ENCODE peak calls at places on chromosome 19, in six cellular contexts. W is keratinocyte; J is lung; U is GM12865; R is CD8-positive, alpha-beta T cell; Y is Peyer's patch. D is an unnamed sample.

GRCh38 chr19:24040621-24041020 is 46.4 kb upstream of the ZNF254 start:
- DNase-seq in W (no peak), J (no peak), U (no peak), R (no peak), Y (no peak), D (no peak)

GRCh38 chr19:41023193-41023592 is 32.1 kb downstream of the CYP2B6 start:
- DNase-seq in W (no peak), J (no peak), U (no peak), R (no peak), Y (no peak), D (no peak)

GRCh38 chr19:40283414-40284250 is 1.5 kb downstream of the AKT2 start:
- DNase-seq in W (no peak), J (no peak), U (no peak), R (no peak), Y (no peak), D (no peak)

GRCh38 chr19:1665565-1666047 is 13.2 kb upstream of the TCF3 start:
- DNase-seq in W (no peak), J (no peak), U (peak), R (no peak), Y (no peak), D (no peak)

GRCh38 chr19:7333198-7334118 is 15.3 kb upstream of the ARHGEF18 start:
- DNase-seq in W (no peak), J (no peak), U (peak), R (no peak), Y (no peak), D (peak)

GRCh38 chr19:8086849-8087248 is 34.3 kb downstream of the CCL25 start:
- DNase-seq in W (no peak), J (no peak), U (no peak), R (no peak), Y (no peak), D (no peak)

GRCh38 chr19:40553885-40554857 is 22.5 kb upstream of the SHKBP1 start:
- DNase-seq in W (no peak), J (no peak), U (no peak), R (no peak), Y (no peak), D (no peak)

GRCh38 chr19:1400281-1401137 is 833 bp downstream of the GAMT start:
- DNase-seq in W (no peak), J (no peak), U (no peak), R (no peak), Y (no peak), D (peak)

GRCh38 chr19:58059003-58059671 is at the start of gene ZNF135:
- DNase-seq in W (no peak), J (peak), U (no peak), R (peak), Y (peak), D (peak)

GRCh38 chr19:6378036-6378435 is 2.3 kb upstream of the PSPN start:
- DNase-seq in W (no peak), J (no peak), U (no peak), R (no peak), Y (no peak), D (no peak)

GRCh38 chr19:49543032-49543431 is 15.2 kb downstream of the RCN3 start:
- DNase-seq in W (no peak), J (no peak), U (no peak), R (no peak), Y (no peak), D (no peak)

GRCh38 chr19:23983406-23983805 is 68.7 kb downstream of the ZNF726 start:
- DNase-seq in W (no peak), J (no peak), U (no peak), R (no peak), Y (no peak), D (no peak)

GRCh38 chr19:873084-874019 is 13.9 kb downstream of the CFD start:
- DNase-seq in W (peak), J (peak), U (peak), R (peak), Y (peak), D (peak)

GRCh38 chr19:45298264-45298663 is 24.4 kb downstream of the CKM start:
- DNase-seq in W (no peak), J (no peak), U (no peak), R (no peak), Y (no peak), D (no peak)

GRCh38 chr19:1259206-1259872 is 9.8 kb upstream of the CIRBP start:
- DNase-seq in W (no peak), J (peak), U (peak), R (peak), Y (peak), D (peak)

GRCh38 chr19:36125557-36125956 is 10.3 kb downstream of the TBCB start:
- DNase-seq in W (no peak), J (no peak), U (peak), R (no peak), Y (no peak), D (no peak)

GRCh38 chr19:30717381-30717780 is 345.2 kb downstream of the ZNF536 start:
- DNase-seq in W (no peak), J (no peak), U (no peak), R (no peak), Y (no peak), D (no peak)

GRCh38 chr19:51830263-51830662 is 35.3 kb downstream of the FPR3 start:
- DNase-seq in W (no peak), J (no peak), U (no peak), R (no peak), Y (no peak), D (peak)

GRCh38 chr19:12847159-12848139 is 9.1 kb downstream of the MAST1 start:
- DNase-seq in W (peak), J (peak), U (peak), R (peak), Y (peak), D (peak)

GRCh38 chr19:13899393-13899792 is 6.5 kb downstream of the BRME1 start:
- DNase-seq in W (no peak), J (no peak), U (no peak), R (no peak), Y (no peak), D (no peak)

GRCh38 chr19:876089-876488 is 16.6 kb downstream of the CFD start:
- DNase-seq in W (no peak), J (no peak), U (no peak), R (no peak), Y (no peak), D (no peak)

GRCh38 chr19:43300876-43301765 is 31.8 kb upstream of the PSG9 start:
- DNase-seq in W (no peak), J (no peak), U (no peak), R (no peak), Y (no peak), D (no peak)

GRCh38 chr19:44845612-44846454 is at the start of gene NECTIN2:
- DNase-seq in W (peak), J (peak), U (peak), R (peak), Y (peak), D (peak)

GRCh38 chr19:16860118-16860517 is 28.7 kb upstream of the F2RL3 start:
- DNase-seq in W (no peak), J (no peak), U (no peak), R (no peak), Y (no peak), D (no peak)

GRCh38 chr19:58406818-58407657 is 1.4 kb upstream of the ZNF584 start:
- DNase-seq in W (no peak), J (no peak), U (no peak), R (no peak), Y (no peak), D (peak)

DNA sequence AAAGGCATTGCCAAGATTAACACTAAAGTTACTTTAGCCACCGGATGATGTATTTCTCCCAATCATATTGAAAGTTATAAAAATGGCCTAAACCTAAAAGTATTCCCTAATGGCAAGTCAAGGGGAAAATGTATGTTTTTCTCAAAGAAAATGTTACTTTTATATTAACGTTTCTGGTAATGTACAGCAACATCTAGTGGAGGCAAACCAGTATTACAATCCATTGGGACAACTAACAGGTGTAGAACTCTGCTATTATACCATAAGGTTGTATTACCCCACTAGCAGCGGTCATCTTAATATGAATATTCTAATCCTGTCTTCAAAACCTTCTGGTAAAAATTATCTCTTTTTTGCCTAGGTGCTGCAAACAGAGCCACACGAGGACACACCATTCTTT is 69.2 kb downstream of the ZNF100 start:
- DNase-seq in W (no peak), J (no peak), U (no peak), R (no peak), Y (no peak), D (peak)
- TF ChIP-seq CTCF in W (no peak), J (peak), U (peak), R (peak), Y (peak), D (peak)

DNA sequence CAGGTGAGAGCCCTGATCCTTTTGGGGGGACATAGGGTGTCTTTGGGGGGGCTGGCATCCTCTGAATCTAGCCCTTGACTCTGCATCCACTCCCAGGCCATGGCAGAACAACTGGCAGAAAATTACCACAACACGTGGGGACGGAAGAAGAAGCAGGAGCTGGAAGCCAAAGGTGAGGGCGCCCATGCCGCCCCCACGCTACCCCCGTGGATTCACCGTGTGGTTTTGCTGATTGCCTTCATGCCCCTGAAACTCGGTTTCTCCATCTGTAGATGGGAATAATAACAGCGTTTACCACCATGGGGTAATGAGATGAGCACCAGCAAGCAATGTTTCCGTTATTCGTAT is 72.9 kb downstream of the RYR1 start:
- DNase-seq in W (no peak), J (no peak), U (no peak), R (no peak), Y (no peak), D (no peak)
- H3K4me3 ChIP-seq in W (no peak), J (no peak), U (no peak), R (no peak), Y (no peak), D (no peak)

GRCh38 chr19:19033426-19034203 is at the start of the genes ARMC6 and SUGP2:
- DNase-seq in W (peak), J (peak), U (peak), R (peak), Y (peak), D (peak)
- TF ChIP-seq CTCF in W (no peak), J (no peak), U (no peak), R (no peak), Y (peak), D (no peak)

GRCh38 chr19:3094638-3095374 is 644 bp downstream of the GNA11 start:
- DNase-seq in W (no peak), J (no peak), U (peak), R (no peak), Y (no peak), D (peak)
- H3K4me3 ChIP-seq in W (peak), J (peak), U (peak), R (peak), Y (peak), D (peak)

DNA sequence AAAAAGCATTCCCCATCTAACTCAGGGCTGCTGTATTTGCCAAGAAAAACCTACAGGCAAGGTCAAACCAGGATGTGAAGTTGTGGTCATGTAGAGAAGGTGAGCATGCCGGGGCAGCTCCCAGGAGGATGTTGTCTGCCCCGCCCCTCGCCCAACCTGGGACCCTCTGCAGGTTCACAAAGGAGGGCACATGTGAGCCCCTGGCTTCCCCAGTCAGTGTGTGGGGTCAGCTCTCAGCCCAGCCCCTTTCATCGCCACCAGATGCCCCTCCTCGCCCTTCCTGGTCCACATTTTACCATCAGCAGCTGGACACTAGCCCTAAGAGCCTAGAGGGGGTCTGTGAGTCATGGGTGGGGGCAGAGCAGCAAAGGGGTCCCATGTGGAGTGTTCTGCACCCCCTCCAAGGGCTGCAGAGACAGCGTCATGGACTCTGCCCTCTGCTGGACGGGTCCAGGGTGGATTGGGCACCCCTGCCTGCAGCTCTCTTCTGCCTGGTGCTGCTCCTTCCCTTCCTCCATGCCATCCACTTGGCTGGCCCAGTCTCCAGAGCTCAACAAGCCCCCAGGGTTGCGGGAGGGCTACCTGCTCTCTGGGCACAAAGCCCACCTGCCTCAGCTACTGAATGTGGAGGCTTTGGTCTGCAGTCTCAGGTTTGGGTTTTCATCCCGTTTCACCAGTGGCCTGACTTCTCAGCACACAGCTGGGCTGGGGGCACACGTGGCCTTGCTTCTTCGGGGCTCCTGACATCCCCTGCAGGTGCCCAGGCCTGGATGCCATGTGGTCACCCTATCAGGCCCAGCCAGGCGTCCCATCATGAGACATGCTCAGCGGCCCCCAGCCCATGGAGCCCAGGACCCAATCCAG is 3.7 kb downstream of the PLEKHF1 start:
- DNase-seq in W (no peak), J (no peak), U (no peak), R (no peak), Y (no peak), D (no peak)
- TF ChIP-seq CTCF in W (peak), J (no peak), U (peak), R (no peak), Y (no peak), D (no peak)

D was measured in fibroblast of mammary gland.